ENCODE peak calls at places on chromosomes 7 and 10, in seven cellular contexts. One of them, this sample, is unnamed.

GRCh38 chr7:101058355-101058754 is 26.9 kb upstream of the TRIM56 start:
- DNase-seq in heart left ventricle: peak
- DNase-seq in brain microvascular endothelial cell: peak
- DNase-seq in Panc1: no peak
- DNase-seq in esophagus squamous epithelium: no peak
- DNase-seq in left lung: peak
- DNase-seq in uterus: peak
- DNase-seq in this sample: peak

GRCh38 chr7:101172005-101172853 is 6.9 kb upstream of the VGF start:
- DNase-seq in heart left ventricle: no peak
- DNase-seq in uterus: no peak
- DNase-seq in brain microvascular endothelial cell: no peak
- DNase-seq in Panc1: no peak
- DNase-seq in esophagus squamous epithelium: no peak
- DNase-seq in left lung: no peak
- DNase-seq in this sample: peak

GRCh38 chr7:85593355-85593754 is 406.5 kb upstream of the SEMA3D start:
- DNase-seq in esophagus squamous epithelium: no peak
- DNase-seq in uterus: no peak
- DNase-seq in left lung: no peak
- DNase-seq in Panc1: no peak
- DNase-seq in heart left ventricle: peak
- DNase-seq in brain microvascular endothelial cell: no peak
- DNase-seq in this sample: no peak

GRCh38 chr7:56083150-56083785 is 9.5 kb downstream of the PHKG1 start:
- DNase-seq in uterus: no peak
- DNase-seq in heart left ventricle: peak
- DNase-seq in Panc1: no peak
- DNase-seq in esophagus squamous epithelium: no peak
- DNase-seq in left lung: no peak
- DNase-seq in brain microvascular endothelial cell: no peak
- DNase-seq in this sample: peak

GRCh38 chr7:55512635-55513034 is 59.7 kb downstream of the VOPP1 start:
- DNase-seq in brain microvascular endothelial cell: no peak
- DNase-seq in uterus: no peak
- DNase-seq in Panc1: no peak
- DNase-seq in left lung: no peak
- DNase-seq in heart left ventricle: no peak
- DNase-seq in esophagus squamous epithelium: no peak
- DNase-seq in this sample: no peak

GRCh38 chr10:52029628-52030027 is 284.5 kb upstream of the DKK1 start:
- DNase-seq in esophagus squamous epithelium: no peak
- DNase-seq in brain microvascular endothelial cell: no peak
- DNase-seq in heart left ventricle: no peak
- DNase-seq in Panc1: no peak
- DNase-seq in left lung: no peak
- DNase-seq in uterus: no peak
- DNase-seq in this sample: no peak

GRCh38 chr7:157780721-157781120 is 443.9 kb downstream of the DNAJB6 start:
- DNase-seq in Panc1: no peak
- DNase-seq in uterus: no peak
- DNase-seq in brain microvascular endothelial cell: no peak
- DNase-seq in left lung: no peak
- DNase-seq in esophagus squamous epithelium: no peak
- DNase-seq in heart left ventricle: no peak
- DNase-seq in this sample: no peak

GRCh38 chr10:33927347-33927746 is 592.9 kb upstream of the NRP1 start:
- DNase-seq in uterus: no peak
- DNase-seq in heart left ventricle: no peak
- DNase-seq in esophagus squamous epithelium: no peak
- DNase-seq in left lung: no peak
- DNase-seq in Panc1: no peak
- DNase-seq in brain microvascular endothelial cell: peak
- DNase-seq in this sample: no peak

GRCh38 chr10:129093641-129094040 is 373.4 kb upstream of the MGMT start:
- DNase-seq in left lung: no peak
- DNase-seq in brain microvascular endothelial cell: no peak
- DNase-seq in Panc1: no peak
- DNase-seq in esophagus squamous epithelium: no peak
- DNase-seq in heart left ventricle: no peak
- DNase-seq in uterus: no peak
- DNase-seq in this sample: no peak

GRCh38 chr7:74015670-74016069 is 12.3 kb upstream of the ELN start:
- DNase-seq in esophagus squamous epithelium: no peak
- DNase-seq in brain microvascular endothelial cell: no peak
- DNase-seq in heart left ventricle: no peak
- DNase-seq in uterus: no peak
- DNase-seq in left lung: no peak
- DNase-seq in Panc1: no peak
- DNase-seq in this sample: no peak

GRCh38 chr7:16728811-16729210 is 24.7 kb upstream of the TSPAN13 start:
- DNase-seq in uterus: no peak
- DNase-seq in heart left ventricle: no peak
- DNase-seq in brain microvascular endothelial cell: no peak
- DNase-seq in esophagus squamous epithelium: no peak
- DNase-seq in left lung: no peak
- DNase-seq in Panc1: no peak
- DNase-seq in this sample: no peak

GRCh38 chr7:156064921-156065386 is 252.7 kb upstream of the SHH start:
- DNase-seq in uterus: no peak
- DNase-seq in Panc1: peak
- DNase-seq in left lung: no peak
- DNase-seq in heart left ventricle: no peak
- DNase-seq in brain microvascular endothelial cell: peak
- DNase-seq in esophagus squamous epithelium: no peak
- DNase-seq in this sample: no peak

GRCh38 chr10:105070980-105071379 is 429.9 kb downstream of the SORCS3 start:
- DNase-seq in heart left ventricle: no peak
- DNase-seq in brain microvascular endothelial cell: no peak
- DNase-seq in Panc1: no peak
- DNase-seq in esophagus squamous epithelium: no peak
- DNase-seq in uterus: no peak
- DNase-seq in left lung: no peak
- DNase-seq in this sample: no peak

GRCh38 chr10:106956216-106956915 is 208.1 kb downstream of the SORCS1 start:
- DNase-seq in Panc1: no peak
- DNase-seq in left lung: no peak
- DNase-seq in heart left ventricle: no peak
- DNase-seq in esophagus squamous epithelium: no peak
- DNase-seq in brain microvascular endothelial cell: no peak
- DNase-seq in uterus: no peak
- DNase-seq in this sample: no peak

GRCh38 chr7:43143918-43144589 is 31.6 kb downstream of the HECW1 start:
- DNase-seq in left lung: no peak
- DNase-seq in uterus: no peak
- DNase-seq in Panc1: no peak
- DNase-seq in esophagus squamous epithelium: no peak
- DNase-seq in heart left ventricle: no peak
- DNase-seq in brain microvascular endothelial cell: no peak
- DNase-seq in this sample: no peak

GRCh38 chr10:78960316-78960800 is 108.4 kb upstream of the ZMIZ1 start:
- DNase-seq in left lung: no peak
- DNase-seq in uterus: peak
- DNase-seq in esophagus squamous epithelium: no peak
- DNase-seq in Panc1: no peak
- DNase-seq in heart left ventricle: peak
- DNase-seq in brain microvascular endothelial cell: peak
- DNase-seq in this sample: peak

GRCh38 chr10:3048114-3049019 is 19.0 kb upstream of the PFKP start:
- DNase-seq in esophagus squamous epithelium: no peak
- DNase-seq in Panc1: no peak
- DNase-seq in heart left ventricle: no peak
- DNase-seq in brain microvascular endothelial cell: no peak
- DNase-seq in uterus: peak
- DNase-seq in left lung: no peak
- DNase-seq in this sample: no peak

GRCh38 chr10:71335173-71335572 is 16.1 kb downstream of the SLC29A3 start:
- DNase-seq in brain microvascular endothelial cell: no peak
- DNase-seq in uterus: no peak
- DNase-seq in left lung: no peak
- DNase-seq in Panc1: no peak
- DNase-seq in esophagus squamous epithelium: no peak
- DNase-seq in heart left ventricle: no peak
- DNase-seq in this sample: no peak

GRCh38 chr7:147279951-147280350 is 1163.3 kb downstream of the CNTNAP2 start:
- DNase-seq in esophagus squamous epithelium: no peak
- DNase-seq in brain microvascular endothelial cell: no peak
- DNase-seq in uterus: no peak
- DNase-seq in heart left ventricle: no peak
- DNase-seq in Panc1: peak
- DNase-seq in left lung: no peak
- DNase-seq in this sample: no peak

GRCh38 chr10:2839081-2839725 is 228.1 kb upstream of the PFKP start:
- DNase-seq in uterus: no peak
- DNase-seq in left lung: no peak
- DNase-seq in Panc1: no peak
- DNase-seq in brain microvascular endothelial cell: no peak
- DNase-seq in esophagus squamous epithelium: no peak
- DNase-seq in heart left ventricle: no peak
- DNase-seq in this sample: peak

GRCh38 chr10:100817268-100817839 is 72.0 kb downstream of the PAX2 start:
- DNase-seq in Panc1: no peak
- DNase-seq in heart left ventricle: no peak
- DNase-seq in left lung: peak
- DNase-seq in uterus: no peak
- DNase-seq in brain microvascular endothelial cell: no peak
- DNase-seq in esophagus squamous epithelium: no peak
- DNase-seq in this sample: no peak

GRCh38 chr7:19392246-19392645 is 247.0 kb upstream of the FERD3L start:
- DNase-seq in left lung: no peak
- DNase-seq in brain microvascular endothelial cell: peak
- DNase-seq in uterus: no peak
- DNase-seq in Panc1: peak
- DNase-seq in heart left ventricle: no peak
- DNase-seq in esophagus squamous epithelium: no peak
- DNase-seq in this sample: no peak

GRCh38 chr7:158394936-158395335 is 192.7 kb downstream of the PTPRN2 start:
- DNase-seq in uterus: peak
- DNase-seq in left lung: no peak
- DNase-seq in brain microvascular endothelial cell: no peak
- DNase-seq in Panc1: no peak
- DNase-seq in esophagus squamous epithelium: no peak
- DNase-seq in heart left ventricle: no peak
- DNase-seq in this sample: peak

GRCh38 chr10:130110236-130111114 is at the start of gene C10orf143:
- DNase-seq in left lung: peak
- DNase-seq in brain microvascular endothelial cell: peak
- DNase-seq in esophagus squamous epithelium: peak
- DNase-seq in heart left ventricle: peak
- DNase-seq in Panc1: peak
- DNase-seq in uterus: peak
- DNase-seq in this sample: peak

GRCh38 chr10:130108934-130109604 is 1.6 kb downstream of the C10orf143 start:
- DNase-seq in esophagus squamous epithelium: no peak
- DNase-seq in uterus: no peak
- DNase-seq in brain microvascular endothelial cell: no peak
- DNase-seq in heart left ventricle: no peak
- DNase-seq in Panc1: no peak
- DNase-seq in left lung: no peak
- DNase-seq in this sample: no peak

GRCh38 chr10:130111115-130111847 is 651 bp upstream of the C10orf143 start:
- DNase-seq in heart left ventricle: peak
- DNase-seq in uterus: peak
- DNase-seq in brain microvascular endothelial cell: peak
- DNase-seq in Panc1: no peak
- DNase-seq in esophagus squamous epithelium: peak
- DNase-seq in left lung: peak
- DNase-seq in this sample: peak

GRCh38 chr10:130111848-130112180 is 1.2 kb upstream of the C10orf143 start:
- DNase-seq in brain microvascular endothelial cell: no peak
- DNase-seq in esophagus squamous epithelium: no peak
- DNase-seq in left lung: no peak
- DNase-seq in heart left ventricle: no peak
- DNase-seq in Panc1: no peak
- DNase-seq in uterus: no peak
- DNase-seq in this sample: no peak

GRCh38 chr10:130109796-130110235 is 814 bp downstream of the C10orf143 start:
- DNase-seq in esophagus squamous epithelium: peak
- DNase-seq in uterus: peak
- DNase-seq in Panc1: peak
- DNase-seq in heart left ventricle: no peak
- DNase-seq in brain microvascular endothelial cell: peak
- DNase-seq in left lung: no peak
- DNase-seq in this sample: peak
- H3K27ac ChIP-seq in esophagus squamous epithelium: peak
- H3K27ac ChIP-seq in uterus: peak
- H3K27ac ChIP-seq in Panc1: peak
- H3K27ac ChIP-seq in heart left ventricle: peak
- H3K27ac ChIP-seq in brain microvascular endothelial cell: peak
- H3K27ac ChIP-seq in left lung: peak
- H3K27ac ChIP-seq in this sample: peak

DNA sequence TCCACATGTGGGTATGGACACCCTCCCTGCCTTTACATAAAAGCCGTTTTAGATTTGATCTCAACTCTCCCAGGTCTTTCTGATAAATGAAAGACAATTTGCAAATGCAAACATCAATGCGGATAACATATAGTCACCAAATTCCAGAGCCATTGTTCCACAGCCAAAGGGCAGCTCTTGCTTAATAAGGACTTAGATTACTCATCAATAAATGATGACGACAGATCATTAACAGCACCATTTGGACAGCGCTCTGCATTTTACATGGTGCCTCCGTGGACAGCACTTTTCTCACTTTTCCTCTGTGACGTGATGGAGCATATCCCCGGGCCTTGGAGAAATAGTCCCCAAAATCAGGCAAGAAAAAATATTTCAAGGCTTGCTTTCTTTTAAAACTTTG is 370.3 kb upstream of the CELF2 start:
- DNase-seq in heart left ventricle: no peak
- DNase-seq in esophagus squamous epithelium: no peak
- DNase-seq in left lung: no peak
- DNase-seq in uterus: no peak
- DNase-seq in brain microvascular endothelial cell: no peak
- DNase-seq in Panc1: no peak
- DNase-seq in this sample: no peak
- H3K27ac ChIP-seq in heart left ventricle: no peak
- H3K27ac ChIP-seq in esophagus squamous epithelium: no peak
- H3K27ac ChIP-seq in left lung: no peak
- H3K27ac ChIP-seq in uterus: no peak
- H3K27ac ChIP-seq in brain microvascular endothelial cell: no peak
- H3K27ac ChIP-seq in Panc1: no peak
- H3K27ac ChIP-seq in this sample: no peak

DNA sequence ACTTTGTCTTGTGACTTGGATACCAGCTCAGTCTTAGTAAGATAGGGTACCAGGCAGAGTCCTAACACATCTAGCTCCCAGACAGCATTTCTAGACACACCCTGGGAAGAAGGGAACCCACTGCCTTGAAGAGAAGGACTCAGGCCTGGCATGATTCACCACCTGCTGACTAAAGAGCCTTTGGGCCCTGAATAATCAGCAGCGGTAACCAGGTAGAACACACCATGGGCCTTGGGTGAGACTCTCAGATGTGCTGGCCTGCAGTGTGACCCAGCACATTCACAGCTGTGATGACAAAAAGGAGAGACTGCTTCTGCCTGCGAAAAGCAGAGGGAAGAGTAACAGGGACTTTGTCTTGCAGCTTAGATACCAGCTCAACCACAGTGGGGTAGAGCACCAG is 10.4 kb upstream of the TNKS2 start:
- DNase-seq in left lung: no peak
- DNase-seq in heart left ventricle: no peak
- DNase-seq in esophagus squamous epithelium: no peak
- DNase-seq in Panc1: no peak
- DNase-seq in brain microvascular endothelial cell: no peak
- DNase-seq in uterus: no peak
- DNase-seq in this sample: no peak
- H3K27ac ChIP-seq in left lung: no peak
- H3K27ac ChIP-seq in heart left ventricle: no peak
- H3K27ac ChIP-seq in esophagus squamous epithelium: peak
- H3K27ac ChIP-seq in Panc1: no peak
- H3K27ac ChIP-seq in brain microvascular endothelial cell: no peak
- H3K27ac ChIP-seq in uterus: no peak
- H3K27ac ChIP-seq in this sample: no peak

GRCh38 chr10:21314906-21315305 is 210.6 kb downstream of the SKIDA1 start:
- DNase-seq in brain microvascular endothelial cell: no peak
- DNase-seq in left lung: no peak
- DNase-seq in uterus: no peak
- DNase-seq in heart left ventricle: no peak
- DNase-seq in Panc1: no peak
- DNase-seq in esophagus squamous epithelium: no peak
- DNase-seq in this sample: no peak
- H3K27ac ChIP-seq in brain microvascular endothelial cell: peak
- H3K27ac ChIP-seq in left lung: peak
- H3K27ac ChIP-seq in uterus: peak
- H3K27ac ChIP-seq in heart left ventricle: peak
- H3K27ac ChIP-seq in Panc1: peak
- H3K27ac ChIP-seq in esophagus squamous epithelium: no peak
- H3K27ac ChIP-seq in this sample: no peak

This sample was measured in body of pancreas.